ENCODE peak calls at places on chromosomes 1 and 21, in six cellular contexts. S, A, Y, K, G and C are unnamed samples.
A peak's percentile ranks its signal among the peaks of the same experiment; 100 is the strongest.

GRCh38 chr21:44919913-44920693 is 596 bp downstream of the ITGB2 start:
- DNase-seq in A (no peak), K (no peak), Y (no peak), S (peak; percentile 80), G (no peak), C (no peak)

GRCh38 chr1:220544901-220545303 is 17.0 kb downstream of the MARK1 start:
- DNase-seq in A (no peak), K (no peak), G (no peak), S (no peak), Y (no peak), C (no peak)

GRCh38 chr1:25640646-25641328 is 24.2 kb downstream of the MAN1C1 start:
- DNase-seq in A (peak; percentile 47), Y (no peak), K (peak; percentile 62), S (no peak), G (no peak), C (no peak)

GRCh38 chr1:168312718-168313604 is 32.3 kb downstream of the TBX19 start:
- DNase-seq in S (no peak), K (no peak), G (no peak), Y (no peak), A (no peak), C (no peak)

GRCh38 chr1:205568135-205568468 is 63.6 kb downstream of the CDK18 start:
- DNase-seq in G (no peak), A (no peak), S (no peak), K (no peak), Y (no peak), C (no peak)

GRCh38 chr21:40169971-40170370 is 302.7 kb downstream of the PCP4 start:
- DNase-seq in S (no peak), Y (no peak), A (no peak), G (no peak), K (no peak), C (no peak)

GRCh38 chr1:82453511-82454185 is 652.9 kb downstream of the ADGRL2 start:
- DNase-seq in Y (no peak), K (no peak), S (no peak), A (no peak), G (no peak), C (no peak)

GRCh38 chr1:81701071-81701470 is 99.7 kb upstream of the ADGRL2 start:
- DNase-seq in A (no peak), G (no peak), S (no peak), Y (no peak), K (no peak), C (no peak)

GRCh38 chr1:159646687-159647086 is 59.1 kb downstream of the APCS start:
- DNase-seq in G (no peak), A (no peak), K (no peak), S (no peak), Y (no peak), C (no peak)

GRCh38 chr1:180137767-180138166 is 16.9 kb upstream of the QSOX1 start:
- DNase-seq in S (no peak), Y (no peak), A (no peak), K (no peak), G (no peak), C (no peak)

GRCh38 chr1:155022927-155023236 is 10.7 kb downstream of the DCST2 start:
- DNase-seq in K (no peak), A (no peak), G (no peak), S (peak; percentile 35), Y (peak; percentile 94), C (no peak)

GRCh38 chr1:60621524-60621923 is 460.8 kb upstream of the NFIA start:
- DNase-seq in G (no peak), A (no peak), K (no peak), Y (peak; percentile 77), S (no peak), C (peak; percentile 32)

GRCh38 chr1:236064674-236065508 is at the start of gene NID1:
- DNase-seq in Y (peak; percentile 32), G (no peak), K (peak; percentile 96), A (peak; percentile 88), S (peak; percentile 95), C (peak; percentile 27)

GRCh38 chr1:109252167-109252892 is 3.0 kb downstream of the CELSR2 start:
- DNase-seq in S (peak; percentile 69), K (no peak), G (no peak), A (no peak), Y (no peak), C (no peak)

GRCh38 chr1:59142663-59143487 is 154.0 kb upstream of the FGGY start:
- DNase-seq in K (peak; percentile 82), S (no peak), Y (no peak), G (peak; percentile 88), A (no peak), C (peak; percentile 77)

GRCh38 chr1:21297975-21298374 is 7.7 kb upstream of the ECE1 start:
- DNase-seq in G (no peak), A (no peak), Y (no peak), S (no peak), K (no peak), C (no peak)

GRCh38 chr1:102799496-102799895 is 308.8 kb downstream of the COL11A1 start:
- DNase-seq in Y (no peak), G (peak; percentile 1), K (no peak), A (no peak), S (no peak), C (no peak)

GRCh38 chr1:201064806-201065205 is 41.3 kb upstream of the KIF21B start:
- DNase-seq in K (no peak), S (peak; percentile 41), A (no peak), Y (no peak), G (no peak), C (no peak)

GRCh38 chr1:220462756-220463155 is 65.2 kb upstream of the MARK1 start:
- DNase-seq in K (peak; percentile 62), S (no peak), G (no peak), A (peak; percentile 69), Y (peak; percentile 1), C (no peak)

GRCh38 chr1:235015291-235015990 is 113.2 kb downstream of the TOMM20 start:
- DNase-seq in G (no peak), Y (no peak), A (no peak), K (no peak), S (no peak), C (no peak)

GRCh38 chr21:45763074-45763473 is 119.5 kb downstream of the PCBP3 start:
- DNase-seq in Y (no peak), A (no peak), K (no peak), G (no peak), S (no peak), C (peak; percentile 44)

GRCh38 chr1:11543796-11544195 is 64.8 kb downstream of the DISP3 start:
- DNase-seq in Y (no peak), K (no peak), S (peak; percentile 18), G (no peak), A (no peak), C (no peak)

GRCh38 chr1:9724706-9725476 is 73.4 kb downstream of the PIK3CD start:
- DNase-seq in K (peak; percentile 94), A (peak; percentile 78), S (peak; percentile 79), G (peak; percentile 20), Y (peak; percentile 55), C (no peak)

GRCh38 chr21:17441370-17441769 is 71.5 kb upstream of the CXADR start:
- DNase-seq in A (no peak), Y (peak; percentile 92), S (no peak), G (no peak), K (no peak), C (peak; percentile 63)

GRCh38 chr21:42624095-42624830 is 29.2 kb upstream of the PDE9A start:
- DNase-seq in G (no peak), S (peak; percentile 63), Y (no peak), A (no peak), K (no peak), C (no peak)

GRCh38 chr1:219298581-219299148 is 125.0 kb downstream of the LYPLAL1 start:
- DNase-seq in Y (no peak), A (no peak), K (no peak), G (no peak), S (no peak), C (no peak)

GRCh38 chr1:110118636-110119396 is 6.6 kb downstream of the UBL4B start:
- DNase-seq in S (no peak), A (no peak), K (no peak), G (no peak), Y (no peak), C (no peak)

GRCh38 chr1:217139513-217139912 is 416.3 kb upstream of the ESRRG start:
- DNase-seq in G (no peak), A (peak; percentile 62), S (peak; percentile 54), K (no peak), Y (no peak), C (no peak)

GRCh38 chr1:107530543-107530942 is 389.7 kb downstream of the NTNG1 start:
- DNase-seq in G (no peak), Y (no peak), K (no peak), S (no peak), A (no peak), C (no peak)

GRCh38 chr1:18302788-18303413 is 177.8 kb upstream of the KLHDC7A start:
- DNase-seq in G (no peak), A (no peak), S (no peak), Y (peak; percentile 24), K (no peak), C (no peak)

GRCh38 chr1:230453377-230453776 is 27.2 kb upstream of the PGBD5 start:
- DNase-seq in A (no peak), K (no peak), G (no peak), S (no peak), Y (no peak), C (no peak)

GRCh38 chr1:112541299-112541698 is 32.5 kb downstream of the WNT2B start:
- DNase-seq in G (no peak), Y (no peak), A (no peak), K (no peak), S (no peak), C (no peak)

GRCh38 chr1:187067160-187067559 is 238.4 kb downstream of the PLA2G4A start:
- DNase-seq in G (no peak), A (no peak), Y (peak; percentile 93), K (no peak), S (no peak), C (no peak)

GRCh38 chr1:180181048-180181447 is 26.4 kb downstream of the QSOX1 start:
- DNase-seq in Y (peak; percentile 30), K (no peak), G (no peak), S (no peak), A (no peak), C (no peak)

GRCh38 chr1:38029725-38030511 is 16.7 kb downstream of the POU3F1 start:
- DNase-seq in G (no peak), S (no peak), K (no peak), Y (no peak), A (peak; percentile 47), C (no peak)

GRCh38 chr1:94646786-94647555 is 105.4 kb upstream of the F3 start:
- DNase-seq in K (no peak), Y (no peak), A (no peak), G (no peak), S (no peak), C (no peak)

GRCh38 chr1:29691499-29691898 is 455.2 kb downstream of the PTPRU start:
- DNase-seq in Y (no peak), G (no peak), S (no peak), A (no peak), K (no peak), C (no peak)

GRCh38 chr1:230381049-230381467 is 45.1 kb downstream of the PGBD5 start:
- DNase-seq in S (no peak), Y (no peak), G (no peak), K (no peak), A (no peak), C (no peak)

GRCh38 chr1:7398982-7399381 is 372.1 kb upstream of the VAMP3 start:
- DNase-seq in A (no peak), K (no peak), S (no peak), Y (no peak), G (no peak), C (no peak)